ENCODE peak calls at places on chromosomes 12 and 14, in five cellular contexts. One of them, this sample, is unnamed. For H3K4me1 and H3K27me3, the result is how much of the 10 kb centered on the place peaks cover.

GRCh38 chr14:21521526-21521925 is 4.6 kb downstream of the SALL2 start:
- DNase-seq in tibial artery: no peak
- DNase-seq in A673: no peak
- DNase-seq in effector memory CD4-positive, alpha-beta T cell: no peak
- DNase-seq in IMR-90: peak
- DNase-seq in this sample: no peak

GRCh38 chr12:65656904-65657351 is 167.4 kb upstream of the HMGA2 start:
- DNase-seq in tibial artery: no peak
- DNase-seq in A673: peak
- DNase-seq in effector memory CD4-positive, alpha-beta T cell: no peak
- DNase-seq in IMR-90: peak
- DNase-seq in this sample: no peak

GRCh38 chr12:5070090-5070489 is 26.4 kb downstream of the KCNA5 start:
- DNase-seq in tibial artery: no peak
- DNase-seq in A673: no peak
- DNase-seq in effector memory CD4-positive, alpha-beta T cell: no peak
- DNase-seq in IMR-90: no peak
- DNase-seq in this sample: no peak

GRCh38 chr12:7935773-7936581 is at the start of gene SLC2A3:
- DNase-seq in tibial artery: peak
- DNase-seq in A673: peak
- DNase-seq in effector memory CD4-positive, alpha-beta T cell: peak
- DNase-seq in IMR-90: peak
- DNase-seq in this sample: no peak

GRCh38 chr14:24605435-24606190 is 3.9 kb downstream of the GZMH start:
- DNase-seq in tibial artery: no peak
- DNase-seq in A673: peak
- DNase-seq in effector memory CD4-positive, alpha-beta T cell: peak
- DNase-seq in IMR-90: no peak
- DNase-seq in this sample: no peak

GRCh38 chr12:31117203-31118011 is 43.7 kb downstream of the DDX11 start:
- DNase-seq in tibial artery: no peak
- DNase-seq in A673: peak
- DNase-seq in effector memory CD4-positive, alpha-beta T cell: peak
- DNase-seq in IMR-90: peak
- DNase-seq in this sample: peak

GRCh38 chr12:113040722-113041168 is 15.8 kb upstream of the DTX1 start:
- DNase-seq in tibial artery: peak
- DNase-seq in A673: peak
- DNase-seq in effector memory CD4-positive, alpha-beta T cell: no peak
- DNase-seq in IMR-90: peak
- DNase-seq in this sample: no peak

GRCh38 chr14:104385189-104386135 is 194.1 kb upstream of the C14orf180 start:
- DNase-seq in tibial artery: peak
- DNase-seq in A673: no peak
- DNase-seq in effector memory CD4-positive, alpha-beta T cell: no peak
- DNase-seq in IMR-90: no peak
- DNase-seq in this sample: no peak

GRCh38 chr14:23542261-23542660 is 9.3 kb downstream of the ZFHX2 start:
- DNase-seq in tibial artery: no peak
- DNase-seq in A673: no peak
- DNase-seq in effector memory CD4-positive, alpha-beta T cell: no peak
- DNase-seq in IMR-90: no peak
- DNase-seq in this sample: no peak

GRCh38 chr12:24880732-24881131 is 68.2 kb downstream of the BCAT1 start:
- DNase-seq in tibial artery: no peak
- DNase-seq in A673: no peak
- DNase-seq in effector memory CD4-positive, alpha-beta T cell: no peak
- DNase-seq in IMR-90: no peak
- DNase-seq in this sample: no peak

GRCh38 chr14:101880016-101880297 is 84.4 kb upstream of the DYNC1H1 start:
- DNase-seq in tibial artery: no peak
- DNase-seq in A673: no peak
- DNase-seq in effector memory CD4-positive, alpha-beta T cell: no peak
- DNase-seq in IMR-90: no peak
- DNase-seq in this sample: no peak

GRCh38 chr12:2285462-2285861 is 232.7 kb downstream of the CACNA1C start:
- DNase-seq in tibial artery: peak
- DNase-seq in A673: no peak
- DNase-seq in effector memory CD4-positive, alpha-beta T cell: no peak
- DNase-seq in IMR-90: no peak
- DNase-seq in this sample: no peak
- H3K4me1 ChIP-seq in tibial artery: under half
- H3K4me1 ChIP-seq in A673: half or more
- H3K4me1 ChIP-seq in effector memory CD4-positive, alpha-beta T cell: under half
- H3K4me1 ChIP-seq in IMR-90: under half
- H3K4me1 ChIP-seq in this sample: under half

DNA sequence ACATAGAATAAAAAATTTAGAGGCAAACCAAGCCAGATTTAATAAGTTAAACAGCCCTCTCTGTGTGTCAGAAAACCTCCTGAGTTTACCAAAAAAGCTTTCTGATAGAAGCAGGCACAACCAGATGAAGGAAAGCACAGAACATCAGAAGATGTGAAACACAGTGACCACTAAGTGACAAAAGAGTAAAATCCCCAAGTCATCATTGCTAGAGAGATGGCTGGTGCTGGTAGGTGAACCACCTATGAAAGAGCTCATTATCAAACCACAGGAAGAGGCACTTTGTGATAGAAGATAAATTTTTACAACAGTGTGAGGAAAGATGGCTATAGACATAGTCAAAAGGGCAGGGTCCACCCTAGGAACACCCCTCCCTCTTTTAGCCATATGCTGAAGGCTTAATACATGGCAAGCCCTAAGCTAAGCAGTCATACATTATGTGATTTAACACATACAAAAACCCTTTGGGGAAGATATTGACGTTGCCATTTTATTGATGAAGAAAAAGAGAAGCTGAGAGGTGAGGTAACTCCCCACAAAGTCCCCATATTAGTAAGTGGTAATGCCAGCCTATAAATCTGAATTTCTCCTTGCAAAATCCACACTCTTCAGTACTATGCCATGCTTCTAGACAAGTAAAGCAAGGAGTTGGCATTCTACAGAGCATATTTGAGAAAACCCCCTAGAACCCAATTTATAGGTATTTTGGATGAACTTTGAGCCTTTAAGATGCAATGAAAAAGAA is 449.9 kb downstream of the LRIG3 start:
- DNase-seq in tibial artery: no peak
- DNase-seq in A673: no peak
- DNase-seq in effector memory CD4-positive, alpha-beta T cell: no peak
- DNase-seq in IMR-90: no peak
- DNase-seq in this sample: no peak
- H3K27me3 ChIP-seq in tibial artery: under half
- H3K27me3 ChIP-seq in A673: under half
- H3K27me3 ChIP-seq in effector memory CD4-positive, alpha-beta T cell: under half
- H3K27me3 ChIP-seq in IMR-90: under half
- H3K27me3 ChIP-seq in this sample: under half

GRCh38 chr12:111431772-111432171 is 26.0 kb downstream of the SH2B3 start:
- DNase-seq in tibial artery: peak
- DNase-seq in A673: no peak
- DNase-seq in effector memory CD4-positive, alpha-beta T cell: no peak
- DNase-seq in IMR-90: no peak
- DNase-seq in this sample: no peak
- H3K4me1 ChIP-seq in tibial artery: under half
- H3K4me1 ChIP-seq in A673: half or more
- H3K4me1 ChIP-seq in effector memory CD4-positive, alpha-beta T cell: half or more
- H3K4me1 ChIP-seq in IMR-90: under half
- H3K4me1 ChIP-seq in this sample: under half

DNA sequence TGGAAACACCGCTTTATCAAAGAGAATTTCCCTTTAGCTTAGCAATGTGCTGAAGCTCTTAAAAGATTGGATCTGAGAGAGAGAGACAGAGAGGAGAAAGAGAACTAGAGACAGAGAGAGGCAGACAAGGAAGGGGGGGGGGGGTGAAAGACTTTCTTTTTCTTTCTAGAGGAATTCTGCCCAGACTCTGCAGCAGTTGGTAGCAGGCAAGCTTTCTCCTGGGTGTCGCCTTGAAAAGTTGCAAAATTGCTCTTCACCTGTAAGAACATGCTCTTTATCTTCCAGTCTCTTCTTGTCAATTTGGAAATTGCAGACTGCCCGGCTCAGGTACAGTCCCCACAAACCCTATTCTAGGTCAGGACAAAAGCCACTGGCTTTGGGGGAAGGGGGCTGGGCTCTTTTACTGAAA is 2.9 kb upstream of the OTX2 start:
- DNase-seq in tibial artery: no peak
- DNase-seq in A673: no peak
- DNase-seq in effector memory CD4-positive, alpha-beta T cell: no peak
- DNase-seq in IMR-90: no peak
- DNase-seq in this sample: no peak
- H3K27me3 ChIP-seq in tibial artery: half or more
- H3K27me3 ChIP-seq in A673: under half
- H3K27me3 ChIP-seq in effector memory CD4-positive, alpha-beta T cell: under half
- H3K27me3 ChIP-seq in IMR-90: half or more
- H3K27me3 ChIP-seq in this sample: half or more

This sample was measured in prostate gland.